ENCODE peak calls at places on chromosome 20, in six cellular contexts. E is Caco-2, O is GM12865, Y is WTC11, X is dorsolateral prefrontal cortex, Z is lower lobe of right lung. U is an unnamed sample.

GRCh38 chr20:49685809-49686208 is 27.9 kb downstream of the B4GALT5 start:
- DNase-seq in Y (no peak), Z (no peak), E (no peak), X (no peak), O (no peak), U (no peak)

GRCh38 chr20:46826343-46826984 is 68.2 kb upstream of the EYA2 start:
- DNase-seq in Z (no peak), Y (no peak), X (no peak), E (no peak), O (no peak), U (no peak)

GRCh38 chr20:62696999-62697398 is 11.6 kb upstream of the NTSR1 start:
- DNase-seq in E (no peak), Z (no peak), X (no peak), O (no peak), Y (no peak), U (no peak)

GRCh38 chr20:62501801-62502495 is 26.2 kb upstream of the GATA5 start:
- DNase-seq in O (peak), Z (no peak), Y (no peak), X (no peak), E (no peak), U (no peak)

GRCh38 chr20:56861590-56861989 is 232.5 kb downstream of the TFAP2C start:
- DNase-seq in E (no peak), X (no peak), Y (no peak), O (no peak), Z (no peak), U (no peak)

GRCh38 chr20:55649254-55649653 is 356.1 kb downstream of the CBLN4 start:
- DNase-seq in Z (no peak), X (no peak), Y (no peak), E (no peak), O (no peak), U (no peak)

GRCh38 chr20:59063358-59064213 is 21.0 kb upstream of the PRELID3B start:
- DNase-seq in E (no peak), O (no peak), Z (no peak), X (no peak), Y (no peak), U (no peak)

GRCh38 chr20:54629632-54630031 is 154.2 kb downstream of the DOK5 start:
- DNase-seq in Z (no peak), Y (no peak), O (no peak), X (no peak), E (no peak), U (no peak)

GRCh38 chr20:35319206-35320197 is 27.3 kb upstream of the FAM83C start:
- DNase-seq in X (no peak), Z (no peak), E (no peak), O (no peak), Y (no peak), U (no peak)

GRCh38 chr20:58131581-58132142 is 96.8 kb downstream of the ANKRD60 start:
- DNase-seq in O (no peak), E (no peak), Z (no peak), Y (no peak), X (no peak), U (no peak)

GRCh38 chr20:24634855-24635254 is 165.4 kb downstream of the SYNDIG1 start:
- DNase-seq in Z (no peak), O (no peak), E (no peak), Y (no peak), X (peak), U (no peak)

GRCh38 chr20:50762435-50763201 is 31.2 kb downstream of the PARD6B start:
- DNase-seq in E (peak), X (peak), Z (peak), Y (no peak), O (no peak), U (no peak)

GRCh38 chr20:46557231-46557956 is 6.9 kb upstream of the OCSTAMP start:
- DNase-seq in E (no peak), X (no peak), Y (no peak), O (no peak), Z (no peak), U (no peak)

GRCh38 chr20:15297059-15297875 is 959.9 kb upstream of the FLRT3 start:
- DNase-seq in O (no peak), X (no peak), E (no peak), Y (no peak), Z (no peak), U (no peak)

GRCh38 chr20:33127422-33128097 is 40.4 kb upstream of the BPIFA2 start:
- DNase-seq in Z (no peak), X (no peak), Y (no peak), E (peak), O (no peak), U (no peak)

GRCh38 chr20:7094438-7094997 is 327.0 kb downstream of the BMP2 start:
- DNase-seq in Z (no peak), Y (peak), E (peak), X (no peak), O (peak), U (no peak)

GRCh38 chr20:20603339-20603990 is 109.0 kb downstream of the RALGAPA2 start:
- DNase-seq in E (no peak), Y (no peak), X (no peak), O (peak), Z (no peak), U (no peak)

GRCh38 chr20:58851221-58851968 is 693 bp upstream of the GNAS-AS1 start:
- DNase-seq in Z (no peak), E (no peak), O (no peak), Y (peak), X (no peak), U (no peak)

GRCh38 chr20:35434085-35435005 is 3.7 kb downstream of the GDF5 start:
- DNase-seq in Y (no peak), O (no peak), E (no peak), X (no peak), Z (peak), U (no peak)

GRCh38 chr20:8656335-8656734 is 412.6 kb upstream of the PLCB4 start:
- DNase-seq in Z (no peak), O (no peak), X (no peak), Y (no peak), E (no peak), U (no peak)

GRCh38 chr20:37823276-37823980 is 79.5 kb upstream of the VSTM2L start:
- DNase-seq in Z (no peak), O (peak), Y (no peak), E (peak), X (no peak), U (no peak)

GRCh38 chr20:37229300-37229699 is 32.3 kb downstream of the GHRH start:
- DNase-seq in Z (no peak), O (no peak), X (no peak), Y (peak), E (no peak), U (no peak)

GRCh38 chr20:17287998-17288397 is 61.2 kb downstream of the PCSK2 start:
- DNase-seq in Y (no peak), X (no peak), E (no peak), O (no peak), Z (no peak), U (no peak)

GRCh38 chr20:17287503-17287902 is 60.7 kb downstream of the PCSK2 start:
- DNase-seq in X (no peak), Z (no peak), E (no peak), O (no peak), Y (peak), U (no peak)
- TF ChIP-seq CTCF in X (no peak), Z (no peak), E (peak), O (peak), Y (peak), U (peak)

GRCh38 chr20:10667077-10667401 is 6.8 kb downstream of the JAG1 start:
- DNase-seq in E (no peak), Z (peak), O (no peak), X (peak), Y (no peak), U (no peak)
- TF ChIP-seq CTCF in E (no peak), Z (no peak), O (no peak), X (no peak), Y (no peak), U (no peak)

GRCh38 chr20:2298116-2298515 is 2.3 kb downstream of the TGM3 start:
- DNase-seq in Z (no peak), E (no peak), O (no peak), X (no peak), Y (no peak), U (no peak)

GRCh38 chr20:2297352-2297717 is 1.5 kb downstream of the TGM3 start:
- DNase-seq in Z (no peak), X (no peak), E (no peak), O (no peak), Y (peak), U (no peak)

GRCh38 chr20:2295886-2296544 is at the start of gene TGM3:
- DNase-seq in Z (no peak), E (no peak), O (no peak), Y (no peak), X (no peak), U (no peak)

GRCh38 chr20:2295286-2295685 is 515 bp upstream of the TGM3 start:
- DNase-seq in E (no peak), X (no peak), Z (no peak), O (no peak), Y (no peak), U (no peak)

GRCh38 chr20:2296545-2297351 is 947 bp downstream of the TGM3 start:
- DNase-seq in X (no peak), O (no peak), E (no peak), Y (no peak), Z (no peak), U (no peak)
- TF ChIP-seq CTCF in X (no peak), O (no peak), E (no peak), Y (no peak), Z (no peak), U (no peak)

GRCh38 chr20:4260102-4260501 is 244.7 kb upstream of the RNF24 start:
- DNase-seq in Y (no peak), X (no peak), O (no peak), Z (no peak), E (no peak), U (no peak)

GRCh38 chr20:4256886-4257285 is 241.5 kb upstream of the RNF24 start:
- DNase-seq in X (no peak), Y (no peak), O (no peak), E (no peak), Z (no peak), U (no peak)

GRCh38 chr20:4263011-4263410 is 247.7 kb upstream of the RNF24 start:
- DNase-seq in Z (no peak), E (no peak), O (no peak), X (no peak), Y (no peak), U (no peak)

GRCh38 chr20:4266183-4266582 is 250.8 kb upstream of the RNF24 start:
- DNase-seq in Y (no peak), O (no peak), E (no peak), Z (no peak), X (no peak), U (no peak)

DNA sequence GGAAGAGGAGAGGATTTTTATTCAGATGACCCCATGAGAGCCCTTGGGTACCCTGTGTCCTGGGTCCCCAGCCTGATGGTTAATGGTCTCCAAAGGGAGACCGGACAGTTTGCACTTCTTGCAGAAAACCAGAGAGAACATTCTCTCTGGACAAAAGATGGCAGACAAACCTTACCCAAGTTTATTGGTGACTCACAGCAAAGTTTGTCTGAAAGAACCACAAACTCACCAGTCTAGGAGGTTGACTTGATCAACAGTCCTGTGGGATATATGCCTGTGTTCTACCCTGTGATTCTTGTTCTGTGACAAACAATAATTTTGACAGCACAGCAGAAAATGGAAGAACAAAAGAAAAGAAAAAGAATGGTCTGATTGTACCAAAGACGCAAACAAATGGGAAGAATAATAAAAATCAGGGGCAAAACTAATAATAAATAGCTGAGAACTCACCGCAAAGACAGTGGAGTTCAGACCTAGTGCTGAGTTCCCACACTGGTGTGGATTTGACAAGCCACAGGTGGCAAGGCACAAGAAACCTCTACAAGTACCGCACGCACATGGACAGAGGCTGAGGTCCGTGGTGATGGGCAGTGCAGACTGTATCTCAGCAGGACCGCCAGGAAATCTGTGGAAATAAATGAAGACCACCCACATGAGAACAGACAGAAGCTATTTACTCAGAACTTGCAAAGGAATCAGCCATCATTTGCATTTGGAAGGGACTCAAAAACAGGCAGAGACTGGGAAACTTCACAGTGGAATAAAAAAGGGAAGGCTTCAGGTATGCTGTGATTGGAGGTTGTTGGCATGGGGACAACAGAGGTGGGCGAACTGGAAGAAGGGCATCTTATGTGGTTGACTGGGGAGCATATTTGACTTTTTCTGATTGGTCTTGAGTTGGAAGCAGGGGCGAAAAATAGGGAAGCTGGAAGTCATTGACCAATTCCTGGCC is 246.3 kb upstream of the RNF24 start:
- DNase-seq in X (no peak), Z (no peak), Y (no peak), E (no peak), O (no peak), U (no peak)
- TF ChIP-seq CTCF in X (no peak), Z (no peak), Y (no peak), E (no peak), O (no peak), U (no peak)